ENCODE peak calls at places on chromosome 19, in seven cellular contexts. One of them, this sample, is unnamed.

GRCh38 chr19:34269489-34269888 is 15.1 kb downstream of the GARRE1 start:
- DNase-seq in endothelial cell: no peak
- DNase-seq in SK-N-SH: no peak
- DNase-seq in stomach: no peak
- DNase-seq in neural progenitor cell: no peak
- DNase-seq in AG04450: no peak
- DNase-seq in esophagus squamous epithelium: no peak
- DNase-seq in this sample: no peak

GRCh38 chr19:47765522-47766358 is 12.8 kb upstream of the SELENOW start:
- DNase-seq in esophagus squamous epithelium: no peak
- DNase-seq in endothelial cell: peak; percentile 81
- DNase-seq in neural progenitor cell: peak; percentile 78
- DNase-seq in AG04450: no peak
- DNase-seq in stomach: peak; percentile 72
- DNase-seq in SK-N-SH: peak; percentile 77
- DNase-seq in this sample: no peak

GRCh38 chr19:16447015-16447384 is 24.8 kb downstream of the EPS15L1 start:
- DNase-seq in AG04450: peak; percentile 70
- DNase-seq in stomach: peak; percentile 83
- DNase-seq in endothelial cell: no peak
- DNase-seq in neural progenitor cell: no peak
- DNase-seq in SK-N-SH: no peak
- DNase-seq in esophagus squamous epithelium: peak; percentile 36
- DNase-seq in this sample: peak; percentile 52

GRCh38 chr19:7700128-7700470 is 1.8 kb downstream of the FCER2 start:
- DNase-seq in SK-N-SH: no peak
- DNase-seq in stomach: no peak
- DNase-seq in AG04450: no peak
- DNase-seq in neural progenitor cell: no peak
- DNase-seq in endothelial cell: no peak
- DNase-seq in esophagus squamous epithelium: no peak
- DNase-seq in this sample: no peak

GRCh38 chr19:32909257-32909656 is 39.7 kb upstream of the SLC7A9 start:
- DNase-seq in stomach: no peak
- DNase-seq in endothelial cell: no peak
- DNase-seq in SK-N-SH: no peak
- DNase-seq in AG04450: no peak
- DNase-seq in neural progenitor cell: no peak
- DNase-seq in esophagus squamous epithelium: no peak
- DNase-seq in this sample: no peak

GRCh38 chr19:28899703-28900102 is 313.2 kb downstream of the UQCRFS1 start:
- DNase-seq in stomach: no peak
- DNase-seq in endothelial cell: no peak
- DNase-seq in AG04450: no peak
- DNase-seq in SK-N-SH: no peak
- DNase-seq in neural progenitor cell: no peak
- DNase-seq in esophagus squamous epithelium: no peak
- DNase-seq in this sample: no peak

GRCh38 chr19:11963566-11964355 is 1.1 kb upstream of the ZNF763 start:
- DNase-seq in AG04450: no peak
- DNase-seq in stomach: peak; percentile 76
- DNase-seq in neural progenitor cell: peak; percentile 92
- DNase-seq in esophagus squamous epithelium: no peak
- DNase-seq in SK-N-SH: peak; percentile 81
- DNase-seq in endothelial cell: no peak
- DNase-seq in this sample: peak; percentile 65

GRCh38 chr19:36140289-36141038 is 598 bp downstream of the CAPNS1 start:
- DNase-seq in neural progenitor cell: peak; percentile 73
- DNase-seq in AG04450: no peak
- DNase-seq in stomach: peak; percentile 39
- DNase-seq in endothelial cell: peak; percentile 39
- DNase-seq in esophagus squamous epithelium: no peak
- DNase-seq in SK-N-SH: peak; percentile 88
- DNase-seq in this sample: no peak

GRCh38 chr19:48933382-48933932 is at the start of gene DHDH:
- DNase-seq in AG04450: no peak
- DNase-seq in stomach: peak; percentile 94
- DNase-seq in neural progenitor cell: peak; percentile 97
- DNase-seq in esophagus squamous epithelium: no peak
- DNase-seq in endothelial cell: peak; percentile 70
- DNase-seq in SK-N-SH: peak; percentile 87
- DNase-seq in this sample: peak; percentile 73

GRCh38 chr19:46349311-46349993 is 2.6 kb downstream of the PPP5C start:
- DNase-seq in stomach: no peak
- DNase-seq in neural progenitor cell: no peak
- DNase-seq in SK-N-SH: no peak
- DNase-seq in esophagus squamous epithelium: no peak
- DNase-seq in AG04450: no peak
- DNase-seq in endothelial cell: no peak
- DNase-seq in this sample: no peak

GRCh38 chr19:46731584-46731983 is 14.3 kb upstream of the FKRP start:
- DNase-seq in neural progenitor cell: no peak
- DNase-seq in stomach: no peak
- DNase-seq in SK-N-SH: no peak
- DNase-seq in esophagus squamous epithelium: no peak
- DNase-seq in endothelial cell: no peak
- DNase-seq in AG04450: no peak
- DNase-seq in this sample: no peak

GRCh38 chr19:964761-965694 is 19.1 kb upstream of the WDR18 start:
- DNase-seq in AG04450: no peak
- DNase-seq in neural progenitor cell: no peak
- DNase-seq in SK-N-SH: no peak
- DNase-seq in stomach: no peak
- DNase-seq in endothelial cell: no peak
- DNase-seq in esophagus squamous epithelium: no peak
- DNase-seq in this sample: no peak

GRCh38 chr19:13060233-13060963 is 42.3 kb downstream of the LYL1 start:
- DNase-seq in neural progenitor cell: peak; percentile 63
- DNase-seq in stomach: no peak
- DNase-seq in esophagus squamous epithelium: no peak
- DNase-seq in SK-N-SH: peak; percentile 75
- DNase-seq in endothelial cell: no peak
- DNase-seq in AG04450: no peak
- DNase-seq in this sample: no peak

GRCh38 chr19:49473868-49474544 is at the start of gene FLT3LG:
- DNase-seq in AG04450: no peak
- DNase-seq in esophagus squamous epithelium: no peak
- DNase-seq in endothelial cell: peak; percentile 66
- DNase-seq in SK-N-SH: peak; percentile 96
- DNase-seq in stomach: peak; percentile 79
- DNase-seq in neural progenitor cell: peak; percentile 69
- DNase-seq in this sample: peak; percentile 92

GRCh38 chr19:53864308-53864836 is 3.3 kb upstream of the MYADM start:
- DNase-seq in AG04450: no peak
- DNase-seq in esophagus squamous epithelium: no peak
- DNase-seq in neural progenitor cell: no peak
- DNase-seq in stomach: peak; percentile 60
- DNase-seq in endothelial cell: no peak
- DNase-seq in SK-N-SH: no peak
- DNase-seq in this sample: no peak

GRCh38 chr19:30001794-30002193 is 59.8 kb downstream of the URI1 start:
- DNase-seq in AG04450: no peak
- DNase-seq in endothelial cell: peak; percentile 10
- DNase-seq in stomach: no peak
- DNase-seq in esophagus squamous epithelium: no peak
- DNase-seq in neural progenitor cell: no peak
- DNase-seq in SK-N-SH: no peak
- DNase-seq in this sample: no peak

GRCh38 chr19:16417660-16418596 is 53.8 kb downstream of the EPS15L1 start:
- DNase-seq in AG04450: no peak
- DNase-seq in esophagus squamous epithelium: no peak
- DNase-seq in stomach: peak; percentile 75
- DNase-seq in neural progenitor cell: peak; percentile 81
- DNase-seq in SK-N-SH: peak; percentile 91
- DNase-seq in endothelial cell: peak; percentile 77
- DNase-seq in this sample: peak; percentile 80

GRCh38 chr19:10070730-10071446 is 15.2 kb upstream of the SHFL start:
- DNase-seq in AG04450: no peak
- DNase-seq in esophagus squamous epithelium: no peak
- DNase-seq in endothelial cell: no peak
- DNase-seq in SK-N-SH: no peak
- DNase-seq in stomach: no peak
- DNase-seq in neural progenitor cell: peak; percentile 39
- DNase-seq in this sample: no peak

DNA sequence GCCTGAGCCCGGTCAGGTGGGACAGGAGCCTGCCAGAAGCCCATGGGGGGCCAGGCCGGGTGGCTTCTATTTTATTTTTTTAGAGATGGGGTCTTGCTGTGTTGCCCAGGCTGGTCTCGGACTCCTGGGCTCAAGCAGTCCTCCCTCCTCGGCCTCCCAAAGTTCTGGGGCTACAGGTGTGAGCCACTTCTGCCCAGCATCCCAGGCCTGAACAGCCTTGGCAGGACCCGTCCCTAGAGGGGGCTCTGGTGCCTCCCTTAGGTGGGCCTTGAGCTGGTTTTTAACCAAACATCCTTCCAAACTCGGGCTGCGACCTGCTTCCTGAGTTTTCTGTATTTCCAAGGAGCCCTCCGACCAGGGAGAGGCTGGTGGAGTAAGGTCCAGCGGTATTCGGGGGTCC is 10.5 kb downstream of the COMP start:
- DNase-seq in esophagus squamous epithelium: no peak
- DNase-seq in SK-N-SH: no peak
- DNase-seq in stomach: no peak
- DNase-seq in endothelial cell: no peak
- DNase-seq in AG04450: no peak
- DNase-seq in neural progenitor cell: peak; percentile 55
- DNase-seq in this sample: no peak
- TF ChIP-seq CTCF in esophagus squamous epithelium: no peak
- TF ChIP-seq CTCF in SK-N-SH: no peak
- TF ChIP-seq CTCF in stomach: no peak
- TF ChIP-seq CTCF in endothelial cell: no peak
- TF ChIP-seq CTCF in AG04450: no peak
- TF ChIP-seq CTCF in neural progenitor cell: peak; percentile 38
- TF ChIP-seq CTCF in this sample: no peak

DNA sequence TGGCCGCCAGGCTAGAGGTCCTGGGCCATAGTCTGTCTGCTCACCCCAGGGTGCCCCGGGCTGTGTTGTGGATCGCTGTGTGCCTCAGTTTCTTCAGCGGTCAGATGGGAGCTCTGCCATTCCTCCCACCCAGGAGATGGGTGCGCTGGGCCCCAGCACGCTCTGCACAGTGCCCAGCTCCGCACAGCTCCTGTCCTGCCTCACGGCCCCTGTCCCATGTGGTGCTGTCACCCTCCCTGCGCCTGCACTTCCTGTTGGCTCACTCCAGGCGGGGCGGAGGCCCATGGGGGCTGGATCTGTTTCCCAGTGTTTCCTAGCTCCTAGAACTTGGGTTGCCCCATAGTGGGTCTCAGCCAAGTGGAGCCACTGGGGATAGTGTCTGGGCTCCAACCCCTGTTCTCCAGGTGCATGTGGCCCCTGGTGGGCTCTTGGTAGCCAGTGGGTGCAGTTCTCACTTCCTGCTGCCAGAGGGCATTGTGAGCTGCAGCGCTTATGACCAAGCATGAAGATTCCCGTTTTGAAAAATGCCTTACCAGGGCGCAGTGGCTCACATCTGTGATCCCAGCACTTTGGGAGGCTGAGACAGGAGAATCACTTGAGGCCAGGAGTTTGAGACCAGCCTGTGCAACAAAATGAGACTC is 69.8 kb downstream of the KDM4B start:
- DNase-seq in neural progenitor cell: peak; percentile 47
- DNase-seq in stomach: peak; percentile 40
- DNase-seq in endothelial cell: peak; percentile 33
- DNase-seq in esophagus squamous epithelium: no peak
- DNase-seq in SK-N-SH: peak; percentile 72
- DNase-seq in AG04450: no peak
- DNase-seq in this sample: no peak
- TF ChIP-seq CTCF in neural progenitor cell: peak; percentile 57
- TF ChIP-seq CTCF in stomach: no peak
- TF ChIP-seq CTCF in endothelial cell: peak; percentile 40
- TF ChIP-seq CTCF in esophagus squamous epithelium: no peak
- TF ChIP-seq CTCF in SK-N-SH: peak; percentile 56
- TF ChIP-seq CTCF in AG04450: peak; percentile 63
- TF ChIP-seq CTCF in this sample: no peak

GRCh38 chr19:19663292-19664120 is at the start of gene ATP13A1:
- DNase-seq in endothelial cell: peak; percentile 87
- DNase-seq in SK-N-SH: peak; percentile 95
- DNase-seq in stomach: peak; percentile 96
- DNase-seq in neural progenitor cell: peak; percentile 97
- DNase-seq in AG04450: peak; percentile 94
- DNase-seq in esophagus squamous epithelium: peak; percentile 92
- DNase-seq in this sample: peak; percentile 90
- TF ChIP-seq CTCF in endothelial cell: no peak
- TF ChIP-seq CTCF in SK-N-SH: peak; percentile 18
- TF ChIP-seq CTCF in stomach: no peak
- TF ChIP-seq CTCF in neural progenitor cell: peak; percentile 38
- TF ChIP-seq CTCF in AG04450: no peak
- TF ChIP-seq CTCF in esophagus squamous epithelium: peak; percentile 12
- TF ChIP-seq CTCF in this sample: no peak

GRCh38 chr19:4619668-4620294 is 19.5 kb upstream of the TNFAIP8L1 start:
- DNase-seq in neural progenitor cell: no peak
- DNase-seq in AG04450: no peak
- DNase-seq in SK-N-SH: no peak
- DNase-seq in endothelial cell: no peak
- DNase-seq in stomach: no peak
- DNase-seq in esophagus squamous epithelium: no peak
- DNase-seq in this sample: no peak
- TF ChIP-seq CTCF in neural progenitor cell: peak; percentile 6
- TF ChIP-seq CTCF in AG04450: no peak
- TF ChIP-seq CTCF in SK-N-SH: no peak
- TF ChIP-seq CTCF in endothelial cell: no peak
- TF ChIP-seq CTCF in stomach: no peak
- TF ChIP-seq CTCF in esophagus squamous epithelium: no peak
- TF ChIP-seq CTCF in this sample: no peak

GRCh38 chr19:15251749-15252397 is 19.6 kb upstream of the EPHX3 start:
- DNase-seq in AG04450: peak; percentile 90
- DNase-seq in stomach: peak; percentile 33
- DNase-seq in endothelial cell: peak; percentile 63
- DNase-seq in esophagus squamous epithelium: no peak
- DNase-seq in neural progenitor cell: peak; percentile 88
- DNase-seq in SK-N-SH: peak; percentile 77
- DNase-seq in this sample: no peak
- TF ChIP-seq CTCF in AG04450: peak; percentile 64
- TF ChIP-seq CTCF in stomach: no peak
- TF ChIP-seq CTCF in endothelial cell: no peak
- TF ChIP-seq CTCF in esophagus squamous epithelium: peak; percentile 24
- TF ChIP-seq CTCF in neural progenitor cell: peak; percentile 60
- TF ChIP-seq CTCF in SK-N-SH: peak; percentile 60
- TF ChIP-seq CTCF in this sample: no peak

GRCh38 chr19:42325896-42326771 is 699 bp downstream of the MEGF8 start:
- DNase-seq in AG04450: no peak
- DNase-seq in SK-N-SH: peak; percentile 62
- DNase-seq in neural progenitor cell: no peak
- DNase-seq in esophagus squamous epithelium: no peak
- DNase-seq in endothelial cell: peak; percentile 39
- DNase-seq in stomach: peak; percentile 28
- DNase-seq in this sample: peak; percentile 45
- TF ChIP-seq CTCF in AG04450: peak; percentile 3
- TF ChIP-seq CTCF in SK-N-SH: peak; percentile 34
- TF ChIP-seq CTCF in neural progenitor cell: peak; percentile 11
- TF ChIP-seq CTCF in esophagus squamous epithelium: no peak
- TF ChIP-seq CTCF in endothelial cell: no peak
- TF ChIP-seq CTCF in stomach: no peak
- TF ChIP-seq CTCF in this sample: no peak

GRCh38 chr19:18586311-18586710 is 2.3 kb upstream of the REX1BD start:
- DNase-seq in endothelial cell: no peak
- DNase-seq in stomach: no peak
- DNase-seq in AG04450: no peak
- DNase-seq in SK-N-SH: no peak
- DNase-seq in esophagus squamous epithelium: no peak
- DNase-seq in neural progenitor cell: no peak
- DNase-seq in this sample: no peak
- TF ChIP-seq CTCF in endothelial cell: no peak
- TF ChIP-seq CTCF in stomach: no peak
- TF ChIP-seq CTCF in AG04450: peak; percentile 13
- TF ChIP-seq CTCF in SK-N-SH: no peak
- TF ChIP-seq CTCF in esophagus squamous epithelium: no peak
- TF ChIP-seq CTCF in neural progenitor cell: no peak
- TF ChIP-seq CTCF in this sample: no peak